ENCODE peak calls at places on chromosomes 4 and X, in ten cellular contexts. W is ELR; N is naive B cell; K is cardiac muscle cell; F is EL; B is aorta; A is activated CD4-positive, alpha-beta T cell treated with anti-CD3 and anti-CD28 coated beads, Interleukin-2, amount 50 U/mL, for 24 hours; P is CD4-positive, alpha-beta T cell; T is islet precursor cell; J is heart left ventricle. O is an unnamed sample.

GRCh38 chrX:46180258-46180687 is 364.9 kb downstream of the ZNF674 start:
- DNase-seq in J (no peak), F (peak; percentile 84), W (peak; percentile 67), N (no peak), T (peak; percentile 63), K (peak; percentile 89), B (peak; percentile 36), A (no peak), P (no peak), O (no peak)

GRCh38 chr4:6095023-6095817 is 77.0 kb upstream of the C4orf50 start:
- DNase-seq in W (peak; percentile 48), P (no peak), F (peak; percentile 35), B (no peak), K (peak; percentile 6), T (peak; percentile 51), N (no peak), A (no peak), J (no peak), O (no peak)

GRCh38 chr4:170087163-170087700 is 2.5 kb downstream of the AADAT start:
- DNase-seq in A (no peak), K (peak; percentile 25), J (no peak), B (no peak), F (no peak), P (no peak), T (no peak), W (no peak), N (no peak), O (no peak)

GRCh38 chr4:123777297-123777859 is 380.8 kb downstream of the SPRY1 start:
- DNase-seq in B (no peak), F (no peak), A (no peak), W (no peak), K (peak; percentile 63), T (no peak), N (no peak), J (peak; percentile 39), P (no peak), O (no peak)

GRCh38 chrX:97494756-97495372 is 611.2 kb downstream of the RPA4 start:
- DNase-seq in N (no peak), B (no peak), F (no peak), P (no peak), T (peak; percentile 70), K (no peak), J (no peak), A (no peak), W (no peak), O (no peak)

GRCh38 chr4:144531841-144532240 is 114.1 kb upstream of the HHIP start:
- DNase-seq in J (no peak), A (no peak), P (no peak), K (no peak), T (no peak), W (no peak), B (no peak), F (no peak), N (no peak), O (no peak)

GRCh38 chr4:10096201-10096975 is 20.2 kb downstream of the WDR1 start:
- DNase-seq in P (peak; percentile 80), N (no peak), K (peak; percentile 89), A (peak; percentile 60), T (peak; percentile 88), J (peak; percentile 74), F (peak; percentile 93), W (peak; percentile 93), B (peak; percentile 94), O (no peak)

GRCh38 chr4:139144911-139145551 is 32.0 kb downstream of the ELF2 start:
- DNase-seq in T (peak; percentile 83), F (peak; percentile 1), J (no peak), P (no peak), W (no peak), A (no peak), K (no peak), B (no peak), N (no peak), O (no peak)

GRCh38 chr4:109007976-109008375 is 245.1 kb upstream of the ETNPPL start:
- DNase-seq in B (no peak), N (no peak), J (no peak), K (no peak), T (no peak), A (no peak), F (no peak), P (no peak), W (no peak), O (no peak)

GRCh38 chr4:15832523-15833451 is 54.7 kb downstream of the CD38 start:
- DNase-seq in B (no peak), J (no peak), W (no peak), A (no peak), P (no peak), K (no peak), T (no peak), F (no peak), N (no peak), O (no peak)

GRCh38 chrX:74138943-74139342 is 165.0 kb upstream of the ZCCHC13 start:
- DNase-seq in N (no peak), P (no peak), B (no peak), W (no peak), J (no peak), T (no peak), F (no peak), A (no peak), K (no peak), O (no peak)

GRCh38 chrX:47581731-47582647 is at the start of gene TIMP1:
- DNase-seq in N (peak; percentile 27), F (peak; percentile 92), K (peak; percentile 97), B (peak; percentile 95), W (peak; percentile 94), A (peak; percentile 52), T (peak; percentile 97), P (peak; percentile 74), J (peak; percentile 88), O (peak; percentile 79)

GRCh38 chr4:184477201-184477999 is 3.0 kb upstream of the IRF2 start:
- DNase-seq in B (no peak), P (no peak), T (no peak), N (no peak), K (no peak), W (no peak), F (no peak), A (no peak), J (no peak), O (no peak)

GRCh38 chr4:11598591-11598990 is 169.9 kb upstream of the HS3ST1 start:
- DNase-seq in F (no peak), K (no peak), B (no peak), P (no peak), W (no peak), J (no peak), N (no peak), A (no peak), T (no peak), O (no peak)

GRCh38 chrX:25020391-25021131 is 4.8 kb upstream of the ARX start:
- DNase-seq in J (no peak), A (no peak), W (no peak), P (no peak), K (peak; percentile 18), T (peak; percentile 81), B (no peak), F (no peak), N (peak; percentile 20), O (no peak)

GRCh38 chrX:117568238-117568637 is 548.4 kb downstream of the KLHL13 start:
- DNase-seq in T (no peak), K (no peak), B (no peak), F (no peak), W (no peak), A (no peak), J (no peak), P (no peak), N (no peak), O (no peak)

GRCh38 chrX:9948406-9948805 is 18.8 kb upstream of the CLDN34 start:
- DNase-seq in F (no peak), T (no peak), J (no peak), K (no peak), A (no peak), B (no peak), P (no peak), N (no peak), W (no peak), O (no peak)

GRCh38 chr4:93199492-93199891 is 629.1 kb upstream of the ATOH1 start:
- DNase-seq in P (no peak), F (peak; percentile 2), K (peak; percentile 67), T (peak; percentile 54), A (no peak), W (peak; percentile 6), J (no peak), B (no peak), N (no peak), O (no peak)

GRCh38 chr4:61992351-61992750 is 792.2 kb downstream of the ADGRL3 start:
- DNase-seq in B (no peak), T (no peak), F (no peak), P (no peak), J (no peak), W (no peak), K (no peak), A (no peak), N (no peak), O (no peak)

GRCh38 chrX:14497184-14497666 is 32.1 kb upstream of the GLRA2 start:
- DNase-seq in T (no peak), N (peak; percentile 1), P (no peak), J (peak; percentile 4), F (peak; percentile 9), B (no peak), A (no peak), W (peak; percentile 0), K (peak; percentile 5), O (no peak)

GRCh38 chr4:98514930-98515809 is 143.2 kb downstream of the TSPAN5 start:
- DNase-seq in W (peak; percentile 52), B (no peak), P (no peak), F (peak; percentile 52), J (no peak), A (no peak), K (no peak), N (no peak), T (no peak), O (no peak)

GRCh38 chr4:139419388-139419914 is 34.5 kb upstream of the RAB33B start:
- DNase-seq in F (peak; percentile 80), B (peak; percentile 73), N (peak; percentile 59), A (no peak), P (no peak), W (peak; percentile 47), K (peak; percentile 92), T (no peak), J (peak; percentile 69), O (no peak)

GRCh38 chrX:19225906-19226305 is 103.6 kb upstream of the ADGRG2 start:
- DNase-seq in A (no peak), W (peak; percentile 2), P (no peak), K (peak; percentile 3), N (no peak), B (no peak), J (no peak), F (peak; percentile 0), T (no peak), O (no peak)

GRCh38 chrX:122586831-122587230 is 597.2 kb upstream of the GRIA3 start:
- DNase-seq in B (no peak), F (peak; percentile 34), P (no peak), W (peak; percentile 40), K (no peak), A (no peak), J (no peak), T (no peak), N (no peak), O (no peak)

GRCh38 chrX:153669174-153669890 is 4.3 kb downstream of the PNCK start:
- DNase-seq in P (peak; percentile 23), T (peak; percentile 56), W (no peak), K (peak; percentile 18), J (no peak), F (no peak), N (peak; percentile 31), B (no peak), A (no peak), O (no peak)

GRCh38 chrX:28303486-28303885 is 283.8 kb upstream of the IL1RAPL1 start:
- DNase-seq in A (no peak), J (no peak), N (no peak), T (no peak), W (no peak), B (no peak), F (no peak), P (no peak), K (no peak), O (no peak)

O was measured in breast epithelium.